ENCODE peak calls at places on chromosomes 6 and 20, in nine cellular contexts. Z is AG10803; N is NCI-H1105; I is thoracic aorta; K is AG08395; T is progenitor cell of endocrine pancreas; Q is nephron progenitor cell; Y is activated naive CD4-positive, alpha-beta T cell; A is ELF-1. L is an unnamed sample.

GRCh38 chr6:128710305-128710704 is 172.6 kb upstream of the LAMA2 start:
- DNase-seq in N (no peak), T (no peak), A (no peak), I (no peak), Q (no peak), K (peak), Y (no peak), Z (peak), L (no peak)

GRCh38 chr6:89299451-89299850 is 15.6 kb downstream of the GABRR2 start:
- DNase-seq in Q (no peak), Z (no peak), A (no peak), N (no peak), T (no peak), Y (no peak), K (no peak), I (no peak), L (no peak)

GRCh38 chr6:169106176-169106575 is 147.5 kb downstream of the THBS2 start:
- DNase-seq in Q (no peak), A (no peak), I (no peak), K (no peak), T (no peak), Z (no peak), Y (no peak), N (no peak), L (no peak)

GRCh38 chr6:35291491-35291890 is 6.1 kb upstream of the DEF6 start:
- DNase-seq in Z (no peak), Y (no peak), I (no peak), K (no peak), N (no peak), Q (no peak), T (no peak), A (no peak), L (no peak)

GRCh38 chr6:148513145-148514071 is 170.8 kb downstream of the SASH1 start:
- DNase-seq in Z (peak), A (no peak), I (no peak), N (no peak), T (no peak), K (peak), Y (no peak), Q (no peak), L (no peak)

GRCh38 chr6:161660666-161661571 is 387.1 kb upstream of the AGPAT4 start:
- DNase-seq in A (no peak), N (no peak), Z (peak), I (no peak), K (peak), Y (no peak), Q (no peak), T (no peak), L (no peak)

GRCh38 chr6:42978487-42978792 is 541 bp downstream of the PEX6 start:
- DNase-seq in A (peak), Q (peak), Y (no peak), I (no peak), K (peak), T (peak), Z (peak), N (no peak), L (peak)

GRCh38 chr6:157244175-157244574 is 79.1 kb downstream of the TMEM242 start:
- DNase-seq in Z (peak), A (no peak), I (no peak), Y (no peak), K (peak), Q (no peak), T (no peak), N (no peak), L (no peak)

GRCh38 chr6:38755874-38756273 is 40.8 kb downstream of the DNAH8 start:
- DNase-seq in A (no peak), T (no peak), Q (no peak), I (no peak), Y (no peak), K (no peak), N (no peak), Z (no peak), L (no peak)

GRCh38 chr20:33348136-33348937 is 53.0 kb downstream of the CDK5RAP1 start:
- DNase-seq in Z (no peak), T (no peak), I (no peak), A (peak), Q (no peak), Y (no peak), K (no peak), N (no peak), L (no peak)